ENCODE peak calls at places on chromosome 14, in four cellular contexts. D, C, N and L are unnamed samples.

GRCh38 chr14:105943973-105944602 is 417.7 kb downstream of the TMEM121 start:
- DNase-seq in D (no peak), C (no peak), N (no peak), L (no peak)

GRCh38 chr14:97382616-97383226 is 585.5 kb downstream of the VRK1 start:
- DNase-seq in D (no peak), C (no peak), N (no peak), L (no peak)

GRCh38 chr14:52352546-52352945 is 38.4 kb downstream of the PTGER2 start:
- DNase-seq in D (no peak), C (no peak), N (no peak), L (no peak)

GRCh38 chr14:70665448-70666363 is 24.0 kb downstream of the TTC9 start:
- DNase-seq in D (peak), C (no peak), N (peak), L (peak)

GRCh38 chr14:24392327-24393098 is 6.3 kb upstream of the NYNRIN start:
- DNase-seq in D (peak), C (no peak), N (no peak), L (no peak)

GRCh38 chr14:45039390-45039789 is 44.5 kb upstream of the PRPF39 start:
- DNase-seq in D (no peak), C (no peak), N (no peak), L (no peak)

GRCh38 chr14:89723930-89724915 is 230.3 kb downstream of the EFCAB11 start:
- DNase-seq in D (no peak), C (no peak), N (no peak), L (no peak)

GRCh38 chr14:95267306-95267705 is 52.4 kb downstream of the CLMN start:
- DNase-seq in D (no peak), C (no peak), N (no peak), L (no peak)

GRCh38 chr14:96269359-96269710 is 13.3 kb downstream of the BDKRB1 start:
- DNase-seq in D (no peak), C (no peak), N (no peak), L (no peak)

GRCh38 chr14:36683083-36683724 is 21.5 kb downstream of the PAX9 start:
- DNase-seq in D (no peak), C (no peak), N (no peak), L (no peak)

GRCh38 chr14:75084513-75084912 is 15.1 kb downstream of the ZC2HC1C start:
- DNase-seq in D (peak), C (no peak), N (no peak), L (no peak)
- TF ChIP-seq CTCF in D (peak), C (no peak), N (no peak), L (no peak)

GRCh38 chr14:22008098-22008412 is 334.4 kb upstream of the OR4E1 start:
- DNase-seq in D (no peak), C (no peak), N (no peak), L (no peak)

GRCh38 chr14:22007278-22008097 is 333.9 kb upstream of the OR4E1 start:
- DNase-seq in D (no peak), C (no peak), N (no peak), L (no peak)

GRCh38 chr14:21999400-21999799 is 325.8 kb upstream of the OR4E1 start:
- DNase-seq in D (no peak), C (no peak), N (no peak), L (no peak)

GRCh38 chr14:22003471-22003870 is 329.9 kb upstream of the OR4E1 start:
- DNase-seq in D (no peak), C (no peak), N (no peak), L (no peak)

DNA sequence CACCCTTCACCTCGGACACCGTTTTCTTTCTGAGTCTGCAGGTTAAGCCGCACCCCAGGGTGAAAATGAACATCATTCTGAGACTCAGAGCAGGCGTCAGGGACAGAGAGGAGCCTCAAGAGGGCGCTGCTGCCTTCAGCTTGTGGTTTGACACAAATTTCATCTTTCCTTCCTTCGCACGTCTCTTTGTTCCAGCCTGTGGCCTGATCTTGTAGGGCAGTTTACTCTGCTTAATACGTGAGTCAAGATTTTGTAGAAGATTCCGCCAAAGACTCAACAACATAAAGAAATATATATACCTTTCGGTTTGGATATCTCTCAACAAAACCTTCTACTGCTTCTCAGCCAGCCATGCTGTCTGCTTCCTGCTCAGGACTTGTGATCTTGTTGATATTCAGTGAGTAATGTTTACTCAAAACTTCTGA is 329.3 kb upstream of the OR4E1 start:
- DNase-seq in D (no peak), C (no peak), N (no peak), L (no peak)
- TF ChIP-seq CTCF in D (peak), C (peak), N (peak), L (peak)

DNA sequence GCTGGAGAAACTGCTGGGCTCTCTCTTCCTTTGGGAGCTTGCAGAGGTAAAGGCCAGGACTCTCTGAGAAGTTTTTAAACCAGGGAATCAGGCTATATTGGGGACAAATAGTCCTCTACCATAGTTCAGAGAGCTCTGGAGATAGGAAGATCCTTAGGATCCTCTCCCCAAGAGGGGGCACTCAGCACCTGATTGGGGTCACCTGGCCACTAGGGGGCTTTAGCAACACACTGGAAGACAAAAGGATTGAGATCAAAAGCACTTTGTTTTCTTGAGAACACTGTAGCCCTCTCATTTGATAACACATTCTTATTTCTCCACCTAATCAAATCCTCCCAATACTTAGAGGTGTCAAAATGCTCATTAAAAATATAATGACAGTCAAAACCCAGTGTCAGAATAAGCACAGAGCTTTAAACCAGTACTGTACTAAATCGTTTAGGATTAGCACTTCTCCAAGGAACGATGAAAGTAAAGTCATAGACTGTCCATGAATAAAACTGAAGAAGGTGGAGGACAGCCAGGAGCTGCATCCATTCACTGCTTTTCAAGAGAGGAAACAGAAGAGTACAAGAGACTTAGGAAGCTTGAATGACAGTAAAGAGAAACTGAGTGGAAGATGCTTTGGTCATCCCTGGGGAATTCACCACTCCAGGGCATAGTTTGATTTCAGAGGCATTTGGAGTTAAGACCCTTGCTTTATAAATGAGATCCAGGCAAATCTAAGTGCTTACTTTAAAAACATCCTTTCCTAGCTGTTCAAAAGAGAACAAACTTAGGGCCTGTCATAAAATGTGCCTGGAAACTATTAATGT is 26.5 kb downstream of the BMP4 start:
- DNase-seq in D (peak), C (no peak), N (peak), L (peak)
- TF ChIP-seq CTCF in D (peak), C (peak), N (peak), L (peak)

GRCh38 chr14:72894323-72894622 is 372 bp upstream of the DPF3 start:
- DNase-seq in D (no peak), C (no peak), N (no peak), L (no peak)

GRCh38 chr14:72892879-72893635 is 844 bp downstream of the DPF3 start:
- DNase-seq in D (peak), C (no peak), N (peak), L (peak)

GRCh38 chr14:72891666-72892102 is 2.2 kb downstream of the DPF3 start:
- DNase-seq in D (no peak), C (no peak), N (no peak), L (no peak)

GRCh38 chr14:72893636-72894322 is at the start of gene DPF3:
- DNase-seq in D (peak), C (peak), N (peak), L (peak)

GRCh38 chr14:72892103-72892878 is 1.6 kb downstream of the DPF3 start:
- DNase-seq in D (peak), C (no peak), N (peak), L (peak)
- TF ChIP-seq CTCF in D (no peak), C (peak), N (no peak), L (no peak)

GRCh38 chr14:88552859-88553258 is 1.9 kb downstream of the PTPN21 start:
- DNase-seq in D (no peak), C (no peak), N (no peak), L (no peak)

GRCh38 chr14:88553886-88554457 is 835 bp downstream of the PTPN21 start:
- DNase-seq in D (no peak), C (no peak), N (no peak), L (no peak)

GRCh38 chr14:88550078-88550477 is 4.7 kb downstream of the PTPN21 start:
- DNase-seq in D (no peak), C (no peak), N (no peak), L (no peak)

GRCh38 chr14:88551936-88552565 is 2.8 kb downstream of the PTPN21 start:
- DNase-seq in D (no peak), C (no peak), N (no peak), L (no peak)

DNA sequence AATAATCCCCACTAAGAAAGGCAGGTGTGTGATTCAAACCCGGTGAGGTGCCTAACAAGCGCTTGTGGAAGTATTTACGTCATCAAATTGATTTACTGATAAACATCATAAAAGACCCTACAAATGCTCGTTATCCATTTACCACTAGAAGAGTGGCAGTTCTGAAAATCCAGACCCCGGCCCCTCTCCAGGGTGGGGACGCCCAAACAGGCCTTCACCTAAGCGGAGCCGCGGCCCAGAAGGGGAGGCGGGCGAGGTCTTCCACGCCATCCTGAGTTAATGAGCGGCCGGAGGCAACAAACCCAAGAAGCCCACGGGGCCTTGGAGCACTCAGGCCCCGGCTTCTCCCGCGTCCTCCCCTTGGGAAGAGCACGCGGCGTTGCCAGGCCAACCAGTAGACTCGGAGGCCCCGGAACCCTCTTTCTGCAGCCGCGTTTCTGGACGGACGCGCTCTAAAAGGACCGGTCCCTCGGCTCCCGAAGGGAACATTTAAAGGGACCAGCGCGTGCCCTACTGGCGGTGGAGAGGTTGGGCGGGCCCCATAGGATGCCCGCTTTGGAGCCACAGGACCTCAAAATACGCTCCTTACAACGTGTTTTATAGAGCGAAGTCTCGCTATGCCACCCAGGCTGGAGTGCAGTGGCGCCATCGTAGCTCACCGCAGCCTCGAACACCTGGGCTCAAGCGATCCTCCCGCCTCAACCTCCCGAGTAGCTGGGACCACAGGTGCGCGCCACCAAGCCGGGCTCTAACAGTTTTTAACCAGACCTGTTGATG is 3.5 kb downstream of the PTPN21 start:
- DNase-seq in D (peak), C (peak), N (peak), L (no peak)
- TF ChIP-seq CTCF in D (no peak), C (peak), N (no peak), L (no peak)

GRCh38 chr14:23021969-23022368 is 12.0 kb upstream of the C14orf93 start:
- DNase-seq in D (no peak), C (no peak), N (no peak), L (no peak)

GRCh38 chr14:23022849-23023499 is 11.7 kb downstream of the PSMB5 start:
- DNase-seq in D (no peak), C (no peak), N (no peak), L (no peak)

GRCh38 chr14:23023500-23024152 is 11.1 kb downstream of the PSMB5 start:
- DNase-seq in D (no peak), C (no peak), N (no peak), L (no peak)

GRCh38 chr14:23025181-23025788 is 9.4 kb downstream of the PSMB5 start:
- DNase-seq in D (no peak), C (no peak), N (no peak), L (no peak)

DNA sequence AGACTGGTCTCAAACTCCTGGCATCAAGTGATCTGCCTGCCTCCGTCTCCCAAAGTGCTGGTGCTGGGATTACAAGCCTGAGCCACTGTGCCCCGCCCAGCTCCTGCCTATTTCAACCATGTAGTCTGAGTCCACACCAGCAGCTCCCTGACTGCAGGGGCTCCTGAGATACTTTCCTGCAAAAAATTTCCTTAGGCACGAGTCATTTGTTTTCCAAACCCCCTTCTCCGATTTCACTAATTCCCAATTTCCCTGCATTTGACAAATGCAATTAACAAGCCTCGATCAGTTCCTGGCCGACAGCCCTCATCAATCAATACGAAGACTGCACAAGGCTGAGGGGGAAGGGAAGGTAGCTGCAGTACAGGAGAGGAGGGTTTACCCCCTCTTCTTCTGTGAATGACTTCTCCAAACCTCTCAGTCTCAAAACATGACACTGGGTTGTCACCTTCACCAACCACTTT is 10.1 kb downstream of the PSMB5 start:
- DNase-seq in D (no peak), C (no peak), N (no peak), L (no peak)
- TF ChIP-seq CTCF in D (no peak), C (no peak), N (no peak), L (no peak)

DNA sequence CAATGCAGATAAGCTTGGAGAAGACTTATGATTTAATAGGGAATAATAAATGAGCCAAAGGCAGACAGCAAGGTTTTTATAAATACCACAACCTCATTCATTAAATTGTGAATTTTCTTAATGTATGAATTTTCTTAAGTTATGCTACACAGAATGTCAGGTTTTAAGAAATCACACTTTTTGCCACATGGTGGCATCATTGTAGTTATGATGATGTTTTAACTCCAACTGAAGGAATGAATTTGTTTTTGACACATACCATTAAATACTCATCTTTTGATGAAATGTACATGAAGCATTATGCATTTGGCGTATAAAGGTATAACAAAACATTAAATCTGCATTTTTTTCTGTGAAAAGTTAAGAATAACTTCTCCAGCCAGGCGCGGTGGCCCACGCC is 524.1 kb upstream of the FBXO33 start:
- DNase-seq in D (no peak), C (no peak), N (no peak), L (no peak)
- TF ChIP-seq CTCF in D (no peak), C (no peak), N (peak), L (peak)

GRCh38 chr14:67583711-67584644 is 16.1 kb downstream of the PIGH start:
- DNase-seq in D (peak), C (no peak), N (peak), L (peak)
- TF ChIP-seq CTCF in D (peak), C (peak), N (peak), L (peak)

DNA sequence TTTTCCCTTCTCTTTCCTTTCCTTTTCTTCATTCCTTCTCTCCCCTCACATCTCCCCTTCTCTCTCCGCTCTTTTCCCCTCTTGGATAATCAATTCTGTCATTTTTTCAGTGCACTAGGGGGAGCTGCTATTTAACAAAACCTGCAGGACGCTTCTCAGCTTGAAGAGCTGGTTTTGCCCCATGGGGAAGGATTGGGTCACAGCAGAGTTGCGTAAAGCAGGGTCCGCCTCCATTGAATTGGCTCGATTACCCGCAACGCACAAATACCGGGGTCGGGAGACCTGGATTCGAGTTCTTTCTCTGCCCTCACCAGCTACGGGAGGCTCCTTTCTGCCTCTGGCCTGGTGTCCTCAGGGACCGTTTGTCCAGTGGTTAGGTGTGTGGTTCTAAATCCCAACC is 42.1 kb upstream of the CHGA start:
- DNase-seq in D (no peak), C (no peak), N (no peak), L (no peak)
- TF ChIP-seq CTCF in D (no peak), C (peak), N (no peak), L (peak)

GRCh38 chr14:100659345-100660001 is 67.2 kb upstream of the DLK1 start:
- DNase-seq in D (no peak), C (no peak), N (no peak), L (no peak)

GRCh38 chr14:100658514-100658886 is 68.2 kb upstream of the DLK1 start:
- DNase-seq in D (peak), C (no peak), N (no peak), L (no peak)

GRCh38 chr14:100654814-100655795 is 67.9 kb upstream of the BEGAIN start:
- DNase-seq in D (peak), C (no peak), N (peak), L (peak)

GRCh38 chr14:100657780-100658513 is 68.7 kb upstream of the DLK1 start:
- DNase-seq in D (peak), C (no peak), N (no peak), L (no peak)

GRCh38 chr14:100656996-100657395 is 69.7 kb upstream of the DLK1 start:
- DNase-seq in D (no peak), C (no peak), N (no peak), L (no peak)
- TF ChIP-seq CTCF in D (no peak), C (no peak), N (no peak), L (no peak)